ENCODE peak calls at places on chromosome 7, in five cellular contexts. W, D, G, B and V are unnamed samples.
A peak's percentile ranks its signal among the peaks of the same experiment; 100 is the strongest.

GRCh38 chr7:34430456-34430855 is 227.6 kb upstream of the NPSR1 start:
- DNase-seq in W (no peak), D (no peak), G (peak; percentile 48), B (no peak), V (no peak)

GRCh38 chr7:127874049-127874636 is 157.1 kb downstream of the LRRC4 start:
- DNase-seq in W (no peak), D (no peak), G (no peak), B (no peak), V (no peak)

GRCh38 chr7:14826426-14826825 is 76.1 kb downstream of the DGKB start:
- DNase-seq in W (no peak), D (no peak), G (no peak), B (no peak), V (no peak)

GRCh38 chr7:72015106-72015505 is 397.0 kb downstream of the CALN1 start:
- DNase-seq in W (no peak), D (no peak), G (no peak), B (no peak), V (no peak)

GRCh38 chr7:108156897-108157605 is 26.9 kb upstream of the LAMB4 start:
- DNase-seq in W (no peak), D (no peak), G (no peak), B (no peak), V (no peak)

GRCh38 chr7:4225352-4225751 is 456.7 kb upstream of the FOXK1 start:
- DNase-seq in W (no peak), D (no peak), G (no peak), B (no peak), V (no peak)

GRCh38 chr7:42972703-42973500 is 40.7 kb downstream of the MRPL32 start:
- DNase-seq in W (peak; percentile 27), D (no peak), G (peak; percentile 100), B (no peak), V (no peak)

GRCh38 chr7:115229401-115230083 is 307.6 kb downstream of the MDFIC start:
- DNase-seq in W (no peak), D (no peak), G (peak; percentile 23), B (no peak), V (no peak)

GRCh38 chr7:130421685-130422084 is 19.1 kb downstream of the CEP41 start:
- DNase-seq in W (no peak), D (no peak), G (peak; percentile 75), B (peak; percentile 81), V (no peak)

GRCh38 chr7:155167706-155168365 is 97.7 kb downstream of the HTR5A start:
- DNase-seq in W (no peak), D (no peak), G (no peak), B (peak; percentile 51), V (no peak)

GRCh38 chr7:120874722-120875121 is 16.8 kb upstream of the TSPAN12 start:
- DNase-seq in W (no peak), D (no peak), G (no peak), B (no peak), V (no peak)

GRCh38 chr7:141928147-141928894 is 12.1 kb downstream of the OR9A4 start:
- DNase-seq in W (no peak), D (no peak), G (no peak), B (no peak), V (no peak)